ENCODE peak calls at places on chromosome 5, in ten cellular contexts. V is suprapubic skin, B is IMR-90, P is right lobe of liver, D is keratinocyte, Y is RWPE1, H is PC-3, C is psoas muscle, T is ovary, N is substantia nigra. I is an unnamed sample.

GRCh38 chr5:107248065-107248695 is 422.6 kb downstream of the EFNA5 start:
- DNase-seq in V (no peak), B (peak), P (no peak), D (peak), Y (peak), H (peak), C (peak), T (no peak), N (no peak), I (no peak)

GRCh38 chr5:95130951-95131350 is 153.9 kb downstream of the MCTP1 start:
- DNase-seq in V (no peak), B (no peak), P (no peak), D (no peak), Y (no peak), H (no peak), C (no peak), T (no peak), N (no peak), I (no peak)

GRCh38 chr5:80608730-80609129 is 38.6 kb upstream of the ANKRD34B start:
- DNase-seq in V (no peak), B (no peak), P (no peak), D (no peak), Y (no peak), H (no peak), C (no peak), T (no peak), N (no peak), I (no peak)

GRCh38 chr5:91160751-91161285 is 222.3 kb downstream of the ARRDC3 start:
- DNase-seq in V (no peak), B (peak), P (no peak), D (no peak), Y (no peak), H (peak), C (no peak), T (no peak), N (no peak), I (no peak)

GRCh38 chr5:138867011-138867410 is 8.1 kb downstream of the LRRTM2 start:
- DNase-seq in V (no peak), B (no peak), P (no peak), D (no peak), Y (no peak), H (no peak), C (no peak), T (no peak), N (no peak), I (no peak)

GRCh38 chr5:178385472-178385853 is 152.9 kb upstream of the PHYKPL start:
- DNase-seq in V (no peak), B (peak), P (no peak), D (no peak), Y (peak), H (peak), C (no peak), T (peak), N (no peak), I (no peak)

GRCh38 chr5:103510851-103511553 is 51.6 kb downstream of the NUDT12 start:
- DNase-seq in V (no peak), B (no peak), P (no peak), D (no peak), Y (no peak), H (peak), C (no peak), T (no peak), N (no peak), I (peak)

GRCh38 chr5:167819406-167819805 is 472.0 kb upstream of the WWC1 start:
- DNase-seq in V (no peak), B (no peak), P (no peak), D (no peak), Y (no peak), H (no peak), C (no peak), T (no peak), N (no peak), I (no peak)

GRCh38 chr5:113371788-113372196 is 63.0 kb downstream of the TSSK1B start:
- DNase-seq in V (no peak), B (no peak), P (no peak), D (no peak), Y (no peak), H (peak), C (no peak), T (no peak), N (no peak), I (no peak)

GRCh38 chr5:53041071-53041692 is 52.0 kb downstream of the ITGA2 start:
- DNase-seq in V (no peak), B (peak), P (no peak), D (no peak), Y (no peak), H (no peak), C (no peak), T (no peak), N (no peak), I (no peak)

GRCh38 chr5:34854459-34855174 is 15.7 kb downstream of the TTC23L start:
- DNase-seq in V (no peak), B (no peak), P (no peak), D (no peak), Y (no peak), H (peak), C (no peak), T (no peak), N (no peak), I (no peak)

GRCh38 chr5:58974601-58975000 is 391.7 kb downstream of the RAB3C start:
- DNase-seq in V (no peak), B (no peak), P (no peak), D (no peak), Y (no peak), H (no peak), C (no peak), T (no peak), N (no peak), I (no peak)

GRCh38 chr5:9545959-9546851 is at the start of gene SEMA5A:
- DNase-seq in V (peak), B (peak), P (peak), D (no peak), Y (peak), H (peak), C (peak), T (peak), N (peak), I (no peak)

GRCh38 chr5:173764321-173765029 is 123.7 kb upstream of the CPEB4 start:
- DNase-seq in V (peak), B (peak), P (peak), D (peak), Y (peak), H (peak), C (peak), T (peak), N (no peak), I (peak)

GRCh38 chr5:36602711-36603321 is 3.6 kb upstream of the SLC1A3 start:
- DNase-seq in V (no peak), B (no peak), P (no peak), D (no peak), Y (no peak), H (peak), C (no peak), T (no peak), N (no peak), I (no peak)

GRCh38 chr5:88664630-88665029 is 218.4 kb downstream of the MEF2C start:
- DNase-seq in V (no peak), B (no peak), P (no peak), D (no peak), Y (no peak), H (no peak), C (no peak), T (no peak), N (no peak), I (no peak)

GRCh38 chr5:168947212-168947868 is 353.6 kb downstream of the SLIT3 start:
- DNase-seq in V (no peak), B (peak), P (no peak), D (no peak), Y (peak), H (peak), C (no peak), T (peak), N (no peak), I (peak)

GRCh38 chr5:16983022-16983639 is 47.0 kb upstream of the MYO10 start:
- DNase-seq in V (no peak), B (no peak), P (no peak), D (no peak), Y (no peak), H (no peak), C (no peak), T (peak), N (no peak), I (peak)

GRCh38 chr5:137706841-137707240 is 29.0 kb downstream of the KLHL3 start:
- DNase-seq in V (no peak), B (peak), P (no peak), D (no peak), Y (no peak), H (peak), C (no peak), T (no peak), N (no peak), I (no peak)

GRCh38 chr5:1511651-1512540 is 11.9 kb downstream of the LPCAT1 start:
- DNase-seq in V (peak), B (peak), P (peak), D (no peak), Y (peak), H (peak), C (peak), T (peak), N (no peak), I (no peak)

GRCh38 chr5:84086517-84086916 is 298.2 kb downstream of the EDIL3 start:
- DNase-seq in V (no peak), B (peak), P (no peak), D (no peak), Y (no peak), H (peak), C (no peak), T (no peak), N (no peak), I (no peak)

GRCh38 chr5:169803077-169803981 is 166.3 kb downstream of the DOCK2 start:
- DNase-seq in V (no peak), B (peak), P (no peak), D (no peak), Y (no peak), H (peak), C (no peak), T (peak), N (no peak), I (no peak)

GRCh38 chr5:13987843-13988464 is 43.5 kb upstream of the DNAH5 start:
- DNase-seq in V (no peak), B (peak), P (no peak), D (no peak), Y (peak), H (peak), C (no peak), T (no peak), N (no peak), I (peak)

GRCh38 chr5:139100825-139101224 is 97.3 kb downstream of the SIL1 start:
- DNase-seq in V (no peak), B (peak), P (no peak), D (no peak), Y (peak), H (peak), C (no peak), T (no peak), N (no peak), I (no peak)

GRCh38 chr5:148938535-148938907 is 112.1 kb downstream of the ADRB2 start:
- DNase-seq in V (no peak), B (no peak), P (no peak), D (no peak), Y (peak), H (no peak), C (no peak), T (no peak), N (no peak), I (no peak)

GRCh38 chr5:57302164-57302563 is 128.3 kb downstream of the GPBP1 start:
- DNase-seq in V (no peak), B (peak), P (no peak), D (no peak), Y (peak), H (peak), C (no peak), T (no peak), N (no peak), I (peak)

GRCh38 chr5:172144291-172144815 is 43.7 kb downstream of the STK10 start:
- DNase-seq in V (no peak), B (peak), P (no peak), D (no peak), Y (no peak), H (no peak), C (no peak), T (no peak), N (no peak), I (peak)
- H3K27ac ChIP-seq in V (no peak), B (no peak), P (no peak), D (no peak), Y (no peak), H (no peak), C (no peak), T (no peak), N (peak), I (peak)

DNA sequence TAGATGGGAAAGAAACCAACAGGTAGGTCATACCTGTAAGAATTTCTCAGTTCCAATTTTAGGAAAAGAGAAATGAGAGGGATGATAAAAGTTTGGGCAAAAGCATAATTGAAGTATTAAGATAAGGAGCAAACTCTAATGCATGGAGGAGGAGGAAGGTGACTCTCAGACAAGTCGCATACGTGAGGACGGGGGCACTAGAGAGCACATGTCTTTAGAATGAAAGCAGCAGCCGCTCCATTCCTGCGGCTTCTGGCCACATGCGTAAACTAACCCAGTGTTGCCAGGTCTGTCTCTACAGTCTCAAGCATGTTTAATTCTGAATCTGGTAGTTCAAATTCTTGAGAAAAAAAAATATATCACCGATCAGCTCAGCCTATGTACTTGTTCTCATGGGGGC is 371.5 kb upstream of the SLC30A5 start:
- DNase-seq in V (no peak), B (no peak), P (no peak), D (no peak), Y (no peak), H (no peak), C (no peak), T (no peak), N (no peak), I (no peak)
- H3K27ac ChIP-seq in V (no peak), B (no peak), P (no peak), D (no peak), Y (no peak), H (no peak), C (no peak), T (no peak), N (no peak), I (no peak)

GRCh38 chr5:78827725-78828124 is 157.4 kb downstream of the ARSB start:
- DNase-seq in V (no peak), B (no peak), P (no peak), D (no peak), Y (no peak), H (no peak), C (no peak), T (no peak), N (no peak), I (no peak)
- H3K27ac ChIP-seq in V (no peak), B (no peak), P (no peak), D (no peak), Y (no peak), H (no peak), C (no peak), T (no peak), N (no peak), I (no peak)

GRCh38 chr5:147448766-147449165 is 61.1 kb downstream of the DPYSL3 start:
- DNase-seq in V (no peak), B (peak), P (no peak), D (no peak), Y (no peak), H (no peak), C (no peak), T (no peak), N (no peak), I (no peak)
- H3K27ac ChIP-seq in V (peak), B (no peak), P (no peak), D (no peak), Y (no peak), H (no peak), C (no peak), T (peak), N (no peak), I (no peak)

GRCh38 chr5:176418251-176418650 is 1.9 kb upstream of the CLTB start:
- DNase-seq in V (no peak), B (no peak), P (no peak), D (no peak), Y (no peak), H (peak), C (no peak), T (no peak), N (no peak), I (peak)

GRCh38 chr5:176415240-176416122 is 858 bp downstream of the CLTB start:
- DNase-seq in V (peak), B (peak), P (no peak), D (no peak), Y (peak), H (peak), C (peak), T (peak), N (no peak), I (no peak)

GRCh38 chr5:176414704-176415103 is 1.6 kb downstream of the CLTB start:
- DNase-seq in V (no peak), B (no peak), P (no peak), D (no peak), Y (no peak), H (peak), C (no peak), T (no peak), N (no peak), I (no peak)

GRCh38 chr5:176416123-176416924 is at the start of gene CLTB:
- DNase-seq in V (peak), B (peak), P (peak), D (no peak), Y (peak), H (peak), C (peak), T (peak), N (peak), I (peak)

DNA sequence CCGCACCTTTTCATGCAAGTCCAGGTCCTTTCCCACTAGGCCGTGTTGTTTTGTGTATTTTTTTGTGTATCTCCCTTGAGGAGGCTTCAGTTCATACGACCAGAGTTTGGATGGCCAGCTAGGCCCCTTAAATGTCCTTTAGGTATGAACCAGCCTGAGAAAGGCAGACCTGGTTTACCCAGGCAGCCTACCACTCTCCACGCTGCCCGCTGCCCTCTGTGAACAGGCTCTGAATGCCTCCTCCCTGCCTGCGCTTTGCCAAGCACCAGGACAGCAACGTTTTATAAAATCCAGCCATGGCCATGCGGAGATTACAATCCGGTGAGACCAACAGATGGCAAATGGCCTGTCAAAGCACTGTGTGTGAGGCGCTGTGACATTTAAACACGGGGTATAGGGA is 626 bp upstream of the CLTB start:
- DNase-seq in V (no peak), B (no peak), P (no peak), D (no peak), Y (no peak), H (no peak), C (no peak), T (no peak), N (no peak), I (no peak)
- H3K27ac ChIP-seq in V (peak), B (no peak), P (peak), D (peak), Y (peak), H (peak), C (peak), T (peak), N (peak), I (no peak)

GRCh38 chr5:458547-459353 is 15.8 kb downstream of the EXOC3 start:
- DNase-seq in V (peak), B (peak), P (peak), D (peak), Y (peak), H (peak), C (peak), T (peak), N (no peak), I (no peak)
- H3K27ac ChIP-seq in V (peak), B (no peak), P (no peak), D (peak), Y (peak), H (peak), C (no peak), T (no peak), N (no peak), I (no peak)

GRCh38 chr5:159097461-159098284 is 2.0 kb downstream of the EBF1 start:
- DNase-seq in V (no peak), B (peak), P (peak), D (no peak), Y (no peak), H (no peak), C (peak), T (peak), N (no peak), I (no peak)
- H3K27ac ChIP-seq in V (peak), B (no peak), P (no peak), D (no peak), Y (no peak), H (no peak), C (peak), T (peak), N (peak), I (no peak)

GRCh38 chr5:142358121-142358520 is 33.3 kb upstream of the SPRY4 start:
- DNase-seq in V (no peak), B (no peak), P (no peak), D (no peak), Y (no peak), H (no peak), C (no peak), T (no peak), N (no peak), I (no peak)
- H3K27ac ChIP-seq in V (no peak), B (peak), P (peak), D (no peak), Y (no peak), H (no peak), C (no peak), T (peak), N (no peak), I (peak)